ENCODE peak calls at places on chromosomes 5 and 9, in five cellular contexts. R, B, J, V and Y are unnamed samples.

GRCh38 chr5:18761801-18762200 is 1127.5 kb downstream of the TAF11L14 start:
- DNase-seq in R (no peak), B (no peak), J (no peak), V (no peak), Y (no peak)

GRCh38 chr5:16964821-16965220 is 28.7 kb upstream of the MYO10 start:
- DNase-seq in R (no peak), B (no peak), J (no peak), V (no peak), Y (no peak)

GRCh38 chr5:14229734-14230133 is 86.6 kb downstream of the TRIO start:
- DNase-seq in R (no peak), B (no peak), J (no peak), V (no peak), Y (peak)

GRCh38 chr9:27888661-27889295 is 315.5 kb upstream of the C9orf72 start:
- DNase-seq in R (no peak), B (peak), J (no peak), V (peak), Y (no peak)

GRCh38 chr9:1083325-1083913 is 33.3 kb downstream of the DMRT2 start:
- DNase-seq in R (no peak), B (no peak), J (peak), V (peak), Y (no peak)

GRCh38 chr9:84919498-84919897 is 250.0 kb downstream of the NTRK2 start:
- DNase-seq in R (no peak), B (no peak), J (no peak), V (no peak), Y (no peak)

GRCh38 chr5:39709032-39709431 is 284.3 kb upstream of the DAB2 start:
- DNase-seq in R (no peak), B (no peak), J (no peak), V (no peak), Y (no peak)

GRCh38 chr5:174205939-174206338 is 160.4 kb downstream of the NSG2 start:
- DNase-seq in R (no peak), B (no peak), J (no peak), V (no peak), Y (no peak)

GRCh38 chr5:93582677-93583524 is at the start of gene NR2F1:
- DNase-seq in R (peak), B (peak), J (peak), V (peak), Y (peak)

GRCh38 chr5:132500244-132500930 is 9.8 kb upstream of the IRF1 start:
- DNase-seq in R (no peak), B (peak), J (no peak), V (no peak), Y (peak)

GRCh38 chr5:56549096-56549886 is 266.1 kb upstream of the MAP3K1 start:
- DNase-seq in R (no peak), B (no peak), J (no peak), V (no peak), Y (no peak)

GRCh38 chr9:32705059-32705458 is 69.6 kb upstream of the TAF1L start:
- DNase-seq in R (no peak), B (no peak), J (no peak), V (no peak), Y (no peak)

GRCh38 chr9:129362287-129363098 is 184.4 kb upstream of the IER5L start:
- DNase-seq in R (no peak), B (no peak), J (no peak), V (no peak), Y (no peak)
- TF ChIP-seq CTCF in R (no peak), B (no peak), J (no peak), V (no peak), Y (no peak)

DNA sequence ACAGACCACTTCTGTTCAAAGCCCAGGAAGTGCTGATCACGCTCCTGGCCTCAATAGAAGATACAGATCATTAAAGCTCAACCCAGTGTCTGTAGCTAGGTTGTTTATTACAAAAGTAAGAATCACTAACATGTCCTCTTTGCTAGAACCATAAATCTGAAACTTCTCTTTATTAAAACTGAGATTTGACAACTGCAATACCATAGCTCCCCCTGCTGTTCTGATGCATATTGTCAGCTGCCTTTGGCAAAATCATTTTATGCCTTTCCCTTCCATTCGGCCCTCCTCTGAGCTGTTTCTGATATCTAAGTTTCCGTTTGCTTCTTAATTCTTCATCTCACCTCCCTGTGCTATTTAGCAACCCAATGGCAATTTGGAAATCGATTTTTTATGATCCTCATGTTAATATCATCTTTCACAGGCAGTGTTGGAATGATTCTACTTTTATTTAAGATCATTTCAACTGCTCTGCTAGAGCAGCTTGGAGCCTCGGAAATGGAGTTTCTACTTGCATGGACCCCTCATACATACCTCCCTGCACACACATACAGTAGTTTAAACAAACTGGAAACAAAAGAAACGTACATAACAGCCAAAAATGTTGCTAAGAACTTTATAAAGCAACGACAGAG is 998.8 kb downstream of the MAT2B start:
- DNase-seq in R (peak), B (peak), J (peak), V (peak), Y (no peak)
- TF ChIP-seq CTCF in R (peak), B (peak), J (peak), V (peak), Y (peak)

GRCh38 chr9:20551835-20552234 is 70.5 kb downstream of the MLLT3 start:
- DNase-seq in R (no peak), B (no peak), J (no peak), V (no peak), Y (no peak)
- TF ChIP-seq CTCF in R (no peak), B (no peak), J (no peak), V (no peak), Y (no peak)

GRCh38 chr9:21473236-21473635 is 8.9 kb downstream of the IFNE start:
- DNase-seq in R (no peak), B (no peak), J (no peak), V (no peak), Y (no peak)
- TF ChIP-seq CTCF in R (peak), B (no peak), J (no peak), V (no peak), Y (no peak)

GRCh38 chr5:53434566-53434965 is 45.9 kb upstream of the FST start:
- DNase-seq in R (no peak), B (no peak), J (no peak), V (no peak), Y (no peak)

GRCh38 chr5:53436480-53437191 is 43.8 kb upstream of the FST start:
- DNase-seq in R (no peak), B (no peak), J (no peak), V (no peak), Y (no peak)

GRCh38 chr5:53438079-53438478 is 42.4 kb upstream of the FST start:
- DNase-seq in R (no peak), B (no peak), J (no peak), V (no peak), Y (no peak)

GRCh38 chr5:53442946-53443345 is 37.5 kb upstream of the FST start:
- DNase-seq in R (no peak), B (no peak), J (no peak), V (no peak), Y (no peak)

DNA sequence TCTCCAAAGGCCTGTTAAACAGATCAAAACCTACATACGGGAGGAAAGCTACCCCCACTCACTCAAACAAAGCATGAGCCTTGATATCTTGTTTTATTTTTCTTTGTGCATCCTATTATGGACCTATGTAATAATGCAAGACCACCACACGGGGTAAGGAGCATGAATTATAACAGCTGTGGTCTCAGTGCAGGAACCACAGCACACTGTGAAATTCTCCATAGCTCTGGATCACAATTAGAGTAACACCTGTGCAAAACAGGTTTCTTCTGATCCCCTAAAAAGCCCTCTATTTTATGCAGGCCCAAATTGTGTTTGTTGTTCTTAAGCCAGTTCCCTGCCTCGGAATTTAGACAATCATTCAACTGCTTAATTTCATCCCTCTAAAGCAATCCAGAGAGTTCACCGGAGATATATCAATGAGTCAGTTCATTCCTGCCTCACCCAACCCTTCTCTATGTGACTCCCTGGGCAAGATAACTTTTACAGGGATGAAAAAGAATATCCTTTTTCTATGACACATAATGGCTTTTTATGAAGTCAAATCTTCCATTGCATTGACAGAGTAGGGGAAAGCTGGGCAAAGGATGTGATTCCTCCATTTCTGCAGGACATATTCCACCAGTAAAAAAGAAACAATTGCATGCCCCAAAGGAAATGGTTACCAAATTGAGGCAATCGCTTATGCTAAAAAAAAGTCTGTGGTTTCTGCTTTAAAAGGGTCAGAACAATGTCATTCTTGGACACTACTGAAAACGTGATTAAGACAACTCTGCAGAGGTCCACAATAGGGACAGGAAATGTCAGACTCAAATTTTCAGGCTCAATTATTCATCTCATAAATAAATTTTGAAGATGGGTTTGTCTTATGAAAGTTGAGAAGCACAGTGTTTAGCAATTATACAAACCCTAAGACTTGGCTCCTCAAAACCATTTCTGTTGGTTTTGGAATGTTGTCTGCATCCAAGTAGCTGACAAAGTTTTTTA is 41.6 kb upstream of the FST start:
- DNase-seq in R (no peak), B (no peak), J (no peak), V (no peak), Y (no peak)
- TF ChIP-seq CTCF in R (no peak), B (no peak), J (peak), V (no peak), Y (no peak)

GRCh38 chr9:72315510-72316287 is 49.3 kb downstream of the ZFAND5 start:
- DNase-seq in R (peak), B (peak), J (no peak), V (peak), Y (no peak)
- TF ChIP-seq CTCF in R (no peak), B (no peak), J (no peak), V (no peak), Y (no peak)

DNA sequence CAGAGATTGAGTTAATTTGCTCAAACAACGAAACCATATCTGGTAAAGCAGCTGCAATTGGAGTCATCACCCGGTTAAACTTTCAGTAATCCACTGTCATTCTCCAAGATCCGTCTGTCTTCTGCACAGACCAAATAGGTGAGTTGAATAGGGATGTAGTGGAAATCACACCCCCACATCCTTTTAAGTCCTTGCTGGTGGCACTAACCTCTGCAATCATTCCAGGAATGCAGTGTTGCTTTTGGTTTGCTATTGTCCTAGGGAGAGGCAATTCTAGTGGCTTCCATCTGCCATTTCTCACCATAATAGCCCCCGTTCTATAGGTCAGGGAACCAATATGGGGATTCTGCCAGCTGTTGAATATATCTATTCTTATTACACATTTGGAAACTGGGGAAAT is 14.6 kb upstream of the BTF3 start:
- DNase-seq in R (no peak), B (no peak), J (no peak), V (no peak), Y (no peak)
- TF ChIP-seq CTCF in R (no peak), B (no peak), J (no peak), V (no peak), Y (no peak)